ENCODE peak calls at places on chromosomes 2 and 18, in five cellular contexts. B is AG20443, Q is skeletal muscle cell, Z is upper lobe of right lung, F is GM04504. U is an unnamed sample.

GRCh38 chr18:8140841-8141501 is 468.3 kb upstream of the RAB12 start:
- DNase-seq in F (peak), Z (no peak), Q (peak), B (peak), U (no peak)

GRCh38 chr2:159009940-159010339 is 41.5 kb downstream of the TANC1 start:
- DNase-seq in F (no peak), B (peak), Q (no peak), Z (no peak), U (no peak)

GRCh38 chr2:127572841-127573240 is 37.4 kb downstream of the MYO7B start:
- DNase-seq in Z (no peak), F (no peak), Q (no peak), B (no peak), U (no peak)

GRCh38 chr2:128301501-128301966 is 17.1 kb downstream of the HS6ST1 start:
- DNase-seq in Q (peak), Z (no peak), F (peak), B (peak), U (no peak)

GRCh38 chr2:107349329-107349728 is 463.4 kb upstream of the ST6GAL2 start:
- DNase-seq in B (no peak), Q (no peak), Z (no peak), F (no peak), U (no peak)

GRCh38 chr2:44949329-44950151 is 8.0 kb downstream of the SIX3 start:
- DNase-seq in B (peak), F (no peak), Q (no peak), Z (peak), U (no peak)

GRCh38 chr2:66495788-66496640 is 61.1 kb downstream of the MEIS1 start:
- DNase-seq in Z (no peak), B (peak), Q (peak), F (peak), U (no peak)

GRCh38 chr18:23487738-23488625 is 15.3 kb upstream of the RMC1 start:
- DNase-seq in Z (peak), Q (no peak), F (no peak), B (no peak), U (no peak)

GRCh38 chr2:191189112-191189635 is 38.4 kb upstream of the STAT4 start:
- DNase-seq in F (no peak), B (no peak), Z (no peak), Q (no peak), U (no peak)

GRCh38 chr18:49874238-49874637 is 60.9 kb upstream of the ACAA2 start:
- DNase-seq in Z (no peak), B (no peak), F (no peak), Q (no peak), U (no peak)

GRCh38 chr2:113799375-113799774 is 42.9 kb upstream of the SLC35F5 start:
- DNase-seq in Q (no peak), B (peak), F (no peak), Z (no peak), U (no peak)

GRCh38 chr18:7766383-7766782 is 199.3 kb downstream of the PTPRM start:
- DNase-seq in B (no peak), Z (no peak), F (no peak), Q (no peak), U (no peak)

GRCh38 chr2:204183608-204184007 is 247.0 kb downstream of the ICOS start:
- DNase-seq in B (no peak), F (no peak), Z (no peak), Q (no peak), U (no peak)

GRCh38 chr18:12397254-12397653 is 10.5 kb upstream of the PRELID3A start:
- DNase-seq in Z (peak), F (no peak), Q (no peak), B (no peak), U (no peak)

GRCh38 chr18:78998350-78999055 is 18.9 kb downstream of the SALL3 start:
- DNase-seq in Z (no peak), B (no peak), F (no peak), Q (no peak), U (no peak)

GRCh38 chr2:214899751-214900150 is 90.3 kb upstream of the BARD1 start:
- DNase-seq in Z (no peak), B (no peak), Q (no peak), F (no peak), U (no peak)

GRCh38 chr2:16561676-16562075 is 104.0 kb downstream of the CYRIA start:
- DNase-seq in F (no peak), Q (no peak), B (no peak), Z (no peak), U (no peak)

GRCh38 chr2:69645026-69645425 is 1.5 kb upstream of the AAK1 start:
- DNase-seq in F (no peak), Q (no peak), B (no peak), Z (no peak), U (no peak)